ENCODE peak calls at places on chromosomes 6 and 20, in seven cellular contexts. Z is fibroblast of pulmonary artery; G is WERI-Rb-1; M is CD8-positive, alpha-beta T cell; K is cardiac muscle cell; E is fibroblast of villous mesenchyme; T is DND-41. W is an unnamed sample.

GRCh38 chr6:38714239-38715015 is 684 bp upstream of the DNAH8 start:
- DNase-seq in Z (no peak), G (no peak), M (no peak), K (no peak), E (no peak), T (no peak), W (peak)

GRCh38 chr6:147108256-147108910 is 95.8 kb upstream of the STXBP5 start:
- DNase-seq in Z (no peak), G (no peak), M (no peak), K (no peak), E (no peak), T (no peak), W (no peak)

GRCh38 chr20:62136283-62137091 is 6.7 kb downstream of the PSMA7 start:
- DNase-seq in Z (peak), G (peak), M (peak), K (peak), E (peak), T (peak), W (peak)

GRCh38 chr20:43536817-43537440 is 21.9 kb upstream of the SGK2 start:
- DNase-seq in Z (peak), G (no peak), M (no peak), K (no peak), E (no peak), T (no peak), W (peak)

GRCh38 chr6:41940759-41941279 is 789 bp downstream of the CCND3 start:
- DNase-seq in Z (peak), G (peak), M (peak), K (peak), E (peak), T (peak), W (peak)

GRCh38 chr20:5933802-5934436 is 16.4 kb downstream of the TRMT6 start:
- DNase-seq in Z (peak), G (peak), M (no peak), K (no peak), E (no peak), T (no peak), W (peak)

GRCh38 chr6:130849501-130850039 is 22.4 kb downstream of the SMLR1 start:
- DNase-seq in Z (no peak), G (no peak), M (no peak), K (no peak), E (no peak), T (no peak), W (no peak)

GRCh38 chr20:48851579-48851978 is 23.8 kb upstream of the PREX1 start:
- DNase-seq in Z (no peak), G (no peak), M (no peak), K (no peak), E (no peak), T (no peak), W (no peak)

GRCh38 chr20:25057234-25058050 is 497 bp downstream of the ACSS1 start:
- DNase-seq in Z (peak), G (peak), M (peak), K (peak), E (peak), T (peak), W (peak)

GRCh38 chr6:52577022-52577777 is at the start of gene TRAM2:
- DNase-seq in Z (peak), G (peak), M (peak), K (peak), E (peak), T (peak), W (peak)

GRCh38 chr6:52502306-52503029 is 74.4 kb downstream of the TRAM2 start:
- DNase-seq in Z (no peak), G (no peak), M (no peak), K (no peak), E (no peak), T (no peak), W (no peak)

GRCh38 chr6:5087389-5087788 is 2.2 kb downstream of the PPP1R3G start:
- DNase-seq in Z (no peak), G (no peak), M (no peak), K (no peak), E (no peak), T (no peak), W (no peak)

GRCh38 chr6:129501401-129502051 is 208.5 kb downstream of the ARHGAP18 start:
- DNase-seq in Z (peak), G (no peak), M (no peak), K (peak), E (peak), T (peak), W (peak)

GRCh38 chr6:129502261-129502660 is 207.7 kb downstream of the ARHGAP18 start:
- DNase-seq in Z (no peak), G (no peak), M (no peak), K (no peak), E (no peak), T (no peak), W (peak)

GRCh38 chr6:129498950-129499870 is 210.8 kb downstream of the ARHGAP18 start:
- DNase-seq in Z (peak), G (no peak), M (no peak), K (peak), E (peak), T (no peak), W (peak)

GRCh38 chr6:129499871-129500219 is 210.1 kb downstream of the ARHGAP18 start:
- DNase-seq in Z (no peak), G (no peak), M (no peak), K (no peak), E (peak), T (no peak), W (no peak)

DNA sequence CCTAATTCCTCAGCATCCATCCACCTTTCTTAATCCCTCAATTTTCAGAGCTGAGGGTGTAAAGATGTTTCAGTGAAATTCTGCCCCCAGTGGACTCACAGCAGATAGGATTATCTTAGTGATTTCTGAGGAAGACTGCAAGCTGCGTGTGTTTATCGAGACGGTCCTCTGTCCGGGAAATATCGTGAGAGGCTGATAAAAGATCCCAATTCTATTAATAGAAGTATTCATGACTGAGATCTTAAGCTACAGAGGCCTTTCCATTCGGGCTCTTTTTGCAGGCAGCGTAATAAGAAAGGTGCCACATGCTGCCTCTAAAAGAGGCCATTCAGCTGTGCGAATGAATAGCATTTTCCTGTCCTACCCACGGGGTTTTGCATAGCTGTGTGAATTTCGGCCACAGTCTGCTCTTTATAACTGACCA is 209.0 kb downstream of the ARHGAP18 start:
- DNase-seq in Z (peak), G (peak), M (no peak), K (no peak), E (peak), T (no peak), W (no peak)
- TF ChIP-seq CTCF in Z (peak), G (peak), M (no peak), K (peak), E (peak), T (peak), W (peak)

GRCh38 chr6:44122821-44123220 is 4.4 kb downstream of the MRPL14 start:
- DNase-seq in Z (peak), G (no peak), M (no peak), K (no peak), E (peak), T (peak), W (no peak)
- H3K4me3 ChIP-seq in Z (no peak), G (no peak), M (no peak), K (no peak), E (no peak), T (no peak), W (no peak)

DNA sequence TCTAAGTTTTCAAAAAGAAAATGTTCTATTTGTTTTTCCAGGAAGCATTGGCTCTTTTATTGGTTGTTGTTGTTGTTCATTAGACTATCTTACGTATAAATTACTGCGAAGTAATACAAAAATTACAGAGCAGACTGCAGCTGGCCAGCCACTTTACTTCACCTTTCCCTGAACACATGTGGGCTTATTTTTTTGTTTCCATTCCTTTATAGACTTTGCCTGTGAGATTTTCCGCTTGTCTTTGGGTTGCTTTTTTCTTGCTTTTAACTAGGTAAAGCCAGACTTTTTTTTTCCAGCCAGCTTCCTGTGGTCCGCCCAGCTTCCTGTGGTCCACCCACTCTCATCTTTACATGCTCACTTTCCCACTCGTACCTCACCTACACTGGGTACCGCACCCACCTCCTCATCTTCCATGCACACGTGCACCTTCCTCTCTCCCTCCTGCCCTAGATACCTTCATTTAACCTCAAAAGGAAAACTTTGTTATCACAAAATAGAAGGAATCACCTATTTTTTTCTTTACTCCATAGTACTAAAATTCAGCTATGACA is 79.0 kb downstream of the IPCEF1 start:
- DNase-seq in Z (no peak), G (no peak), M (no peak), K (no peak), E (no peak), T (no peak), W (no peak)
- TF ChIP-seq CTCF in Z (no peak), G (no peak), M (no peak), K (no peak), E (no peak), T (no peak), W (no peak)

GRCh38 chr6:36595168-36595818 is 1.1 kb downstream of the SRSF3 start:
- DNase-seq in Z (peak), G (peak), M (no peak), K (peak), E (peak), T (peak), W (peak)
- H3K4me3 ChIP-seq in Z (peak), G (peak), M (peak), K (peak), E (peak), T (peak), W (peak)

GRCh38 chr6:1498491-1499113 is 109.2 kb downstream of the FOXF2 start:
- DNase-seq in Z (no peak), G (peak), M (no peak), K (no peak), E (no peak), T (no peak), W (no peak)
- TF ChIP-seq CTCF in Z (peak), G (peak), M (no peak), K (no peak), E (no peak), T (peak), W (no peak)

GRCh38 chr6:138817799-138818198 is 21.9 kb downstream of the ECT2L start:
- DNase-seq in Z (peak), G (no peak), M (no peak), K (peak), E (peak), T (no peak), W (peak)
- H3K4me3 ChIP-seq in Z (no peak), G (no peak), M (no peak), K (no peak), E (no peak), T (no peak), W (no peak)

DNA sequence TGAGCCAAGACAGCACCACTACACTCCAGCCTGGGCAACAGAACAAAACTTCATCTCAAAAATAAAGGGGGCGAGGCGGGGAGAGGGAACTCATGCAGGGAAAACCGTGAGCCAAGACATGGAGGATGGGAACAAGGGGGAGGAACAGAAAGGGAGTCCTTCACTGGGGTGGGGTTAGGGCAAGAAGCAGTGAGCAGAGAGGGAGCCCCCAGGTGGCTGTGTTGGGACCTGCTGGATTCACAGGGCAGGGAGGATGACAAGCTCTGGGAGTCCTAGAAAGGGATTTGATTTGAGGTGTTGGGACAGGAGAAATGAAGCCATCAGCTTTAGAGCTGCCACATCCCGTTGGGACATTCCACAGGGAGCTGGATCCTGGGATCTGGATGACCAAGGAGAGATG is 90.6 kb upstream of the TOP1 start:
- DNase-seq in Z (no peak), G (no peak), M (no peak), K (no peak), E (no peak), T (peak), W (no peak)
- TF ChIP-seq CTCF in Z (no peak), G (peak), M (no peak), K (no peak), E (peak), T (peak), W (no peak)

GRCh38 chr6:94953867-94954631 is 623.3 kb upstream of the MANEA start:
- DNase-seq in Z (no peak), G (peak), M (no peak), K (no peak), E (no peak), T (no peak), W (no peak)
- H3K4me3 ChIP-seq in Z (no peak), G (no peak), M (no peak), K (no peak), E (no peak), T (no peak), W (no peak)

GRCh38 chr6:143535189-143535614 is 23.7 kb upstream of the FUCA2 start:
- DNase-seq in Z (no peak), G (no peak), M (no peak), K (no peak), E (no peak), T (no peak), W (no peak)

GRCh38 chr6:143536461-143536865 is 24.9 kb upstream of the FUCA2 start:
- DNase-seq in Z (peak), G (peak), M (no peak), K (no peak), E (peak), T (peak), W (peak)

GRCh38 chr6:143539106-143539505 is 27.6 kb upstream of the FUCA2 start:
- DNase-seq in Z (no peak), G (no peak), M (no peak), K (no peak), E (no peak), T (no peak), W (no peak)

GRCh38 chr6:143538374-143538773 is 26.9 kb upstream of the FUCA2 start:
- DNase-seq in Z (no peak), G (no peak), M (no peak), K (no peak), E (no peak), T (no peak), W (no peak)

DNA sequence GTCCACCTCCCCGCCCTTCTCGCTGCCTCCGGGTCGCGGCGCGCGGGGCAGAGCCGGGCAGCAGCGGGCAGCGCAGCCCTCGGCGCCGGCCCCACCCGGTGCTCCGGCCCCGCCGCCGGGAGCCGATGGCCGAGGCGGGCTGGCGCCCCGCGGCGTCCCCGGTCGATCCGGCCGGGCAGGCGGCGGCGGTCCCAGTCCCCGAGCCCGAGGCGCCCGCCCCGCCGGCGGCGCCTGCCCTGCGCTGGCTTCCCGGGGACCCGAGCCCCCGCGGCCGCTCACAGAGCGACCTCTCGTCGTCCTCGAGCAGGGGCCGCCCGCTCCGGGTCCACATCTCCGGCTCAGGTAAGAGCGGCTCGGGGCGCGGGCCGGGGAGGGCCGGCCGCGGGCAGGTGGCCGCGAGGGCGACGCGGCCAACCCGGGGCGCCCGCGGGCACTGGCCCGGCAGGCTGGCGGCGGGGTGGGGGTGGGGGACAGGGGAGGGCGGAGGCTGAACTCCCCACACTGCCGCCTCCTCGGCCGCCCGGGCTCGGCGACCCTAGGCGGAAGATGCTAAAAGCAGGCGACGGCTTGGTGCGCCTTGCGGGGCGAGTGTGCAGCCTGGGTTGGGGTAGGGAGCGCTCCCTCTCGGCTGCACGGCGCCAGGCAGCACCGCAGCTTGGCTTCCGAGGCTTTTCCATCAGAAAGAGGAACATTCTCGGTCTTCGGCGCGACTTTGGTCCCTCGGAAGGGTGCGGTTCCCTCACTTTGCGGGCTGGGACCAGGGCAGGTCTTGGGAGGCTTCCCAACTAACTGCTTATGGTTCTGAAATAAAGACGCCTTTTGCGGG is 25.6 kb upstream of the FUCA2 start:
- DNase-seq in Z (peak), G (peak), M (peak), K (peak), E (peak), T (no peak), W (peak)
- TF ChIP-seq CTCF in Z (peak), G (peak), M (peak), K (peak), E (peak), T (peak), W (peak)

GRCh38 chr20:10916312-10916711 is 242.5 kb upstream of the JAG1 start:
- DNase-seq in Z (no peak), G (no peak), M (no peak), K (no peak), E (no peak), T (no peak), W (no peak)
- H3K4me3 ChIP-seq in Z (no peak), G (no peak), M (no peak), K (no peak), E (no peak), T (no peak), W (no peak)